ENCODE peak calls at places on chromosomes 7 and 10, in seven cellular contexts. L is GM13976; I is glomerular endothelial cell; T is kidney; Z is T-cell; U is stimulated activated CD4-positive, alpha-beta T cell treated with anti-CD3 and anti-CD28 coated beads, Interleukin-4, amount 100 ng/mL, for 24 hours; P is NCI-H345. H is an unnamed sample.

GRCh38 chr10:65949543-65949942 is 976.3 kb upstream of the LRRTM3 start:
- DNase-seq in L (no peak), I (no peak), T (no peak), Z (no peak), U (no peak), P (no peak), H (no peak)

GRCh38 chr10:71234970-71235681 is 22.8 kb downstream of the UNC5B start:
- DNase-seq in L (no peak), I (no peak), T (peak), Z (no peak), U (no peak), P (no peak), H (no peak)

GRCh38 chr7:108463613-108464012 is 7.4 kb upstream of the NRCAM start:
- DNase-seq in L (no peak), I (no peak), T (no peak), Z (peak), U (no peak), P (no peak), H (no peak)

GRCh38 chr10:35058134-35058533 is 32.0 kb downstream of the CUL2 start:
- DNase-seq in L (peak), I (peak), T (no peak), Z (no peak), U (no peak), P (no peak), H (no peak)

GRCh38 chr10:5616046-5616445 is 50.3 kb downstream of the ASB13 start:
- DNase-seq in L (no peak), I (no peak), T (peak), Z (no peak), U (no peak), P (no peak), H (no peak)

GRCh38 chr7:34453150-34453549 is 204.9 kb upstream of the NPSR1 start:
- DNase-seq in L (no peak), I (peak), T (no peak), Z (no peak), U (no peak), P (no peak), H (no peak)

GRCh38 chr10:91162495-91163268 is 57.8 kb upstream of the PCGF5 start:
- DNase-seq in L (peak), I (no peak), T (peak), Z (peak), U (peak), P (peak), H (peak)

GRCh38 chr10:132132391-132132841 is 54.3 kb upstream of the DPYSL4 start:
- DNase-seq in L (no peak), I (no peak), T (peak), Z (no peak), U (no peak), P (no peak), H (no peak)

GRCh38 chr7:102291056-102291915 is 4.6 kb downstream of the SH2B2 start:
- DNase-seq in L (peak), I (no peak), T (no peak), Z (peak), U (no peak), P (no peak), H (no peak)

GRCh38 chr10:14325325-14325955 is 5.3 kb downstream of the FRMD4A start:
- DNase-seq in L (peak), I (peak), T (no peak), Z (peak), U (peak), P (no peak), H (no peak)

GRCh38 chr10:92740762-92741161 is 51.0 kb downstream of the HHEX start:
- DNase-seq in L (no peak), I (no peak), T (no peak), Z (no peak), U (no peak), P (no peak), H (no peak)

GRCh38 chr7:742791-743190 is 15.7 kb upstream of the PRKAR1B start:
- DNase-seq in L (no peak), I (no peak), T (peak), Z (no peak), U (no peak), P (no peak), H (no peak)

GRCh38 chr7:69781412-69781846 is 183.2 kb downstream of the AUTS2 start:
- DNase-seq in L (no peak), I (no peak), T (no peak), Z (no peak), U (no peak), P (peak), H (no peak)

GRCh38 chr7:31811650-31812461 is 124.8 kb downstream of the PPP1R17 start:
- DNase-seq in L (no peak), I (no peak), T (no peak), Z (no peak), U (no peak), P (no peak), H (no peak)

GRCh38 chr10:12949248-12949647 is 52.3 kb downstream of the CCDC3 start:
- DNase-seq in L (no peak), I (no peak), T (no peak), Z (no peak), U (no peak), P (no peak), H (no peak)

H was measured in central memory CD8-positive, alpha-beta T cell.